ENCODE peak calls at places on chromosomes 16 and 17, in nine cellular contexts. T is amniotic stem cell; F is T-helper 2 cell; E is MCF 10A; H is GM10248; C is effector CD4-positive, alpha-beta T cell; M is RWPE1; D is GM13977; S is NCI-H1694 treated with DMSO at 0.1 percent for 48 hours. R is an unnamed sample.

GRCh38 chr17:56176101-56176500 is 22.8 kb downstream of the ANKFN1 start:
- DNase-seq in T (no peak), F (no peak), E (no peak), H (no peak), C (no peak), M (no peak), D (no peak), S (no peak), R (no peak)

GRCh38 chr16:4698321-4699029 is 5.1 kb downstream of the NUDT16L1 start:
- DNase-seq in T (no peak), F (no peak), E (no peak), H (no peak), C (no peak), M (no peak), D (no peak), S (no peak), R (no peak)

GRCh38 chr16:1385232-1385631 is 29.3 kb downstream of the UNKL start:
- DNase-seq in T (no peak), F (no peak), E (no peak), H (no peak), C (no peak), M (no peak), D (no peak), S (no peak), R (no peak)

GRCh38 chr17:40362696-40363479 is 1.6 kb downstream of the GJD3 start:
- DNase-seq in T (peak), F (peak), E (peak), H (peak), C (peak), M (peak), D (peak), S (peak), R (peak)

GRCh38 chr17:6044261-6044660 is 25.9 kb upstream of the WSCD1 start:
- DNase-seq in T (no peak), F (no peak), E (no peak), H (no peak), C (no peak), M (no peak), D (no peak), S (no peak), R (no peak)

GRCh38 chr16:72959301-72959996 is 88.5 kb downstream of the ZFHX3 start:
- DNase-seq in T (no peak), F (no peak), E (no peak), H (no peak), C (no peak), M (no peak), D (no peak), S (no peak), R (no peak)

GRCh38 chr16:30004811-30005242 is 6.0 kb downstream of the DOC2A start:
- DNase-seq in T (no peak), F (no peak), E (no peak), H (no peak), C (no peak), M (no peak), D (no peak), S (no peak), R (no peak)

GRCh38 chr17:63760771-63761539 is 12.4 kb downstream of the CCDC47 start:
- DNase-seq in T (no peak), F (no peak), E (no peak), H (no peak), C (no peak), M (no peak), D (no peak), S (no peak), R (no peak)

GRCh38 chr17:17494499-17495447 is 1.4 kb downstream of the RASD1 start:
- DNase-seq in T (no peak), F (no peak), E (no peak), H (no peak), C (no peak), M (no peak), D (no peak), S (no peak), R (peak)

GRCh38 chr17:79955961-79956735 is 79.5 kb downstream of the TBC1D16 start:
- DNase-seq in T (no peak), F (no peak), E (no peak), H (no peak), C (no peak), M (no peak), D (no peak), S (no peak), R (no peak)